ENCODE peak calls at places on chromosomes 1 and 21, in five cellular contexts. T is HCT116, Z is K562, R is HepG2, E is GM12878. B is an unnamed sample. For H3K27me3, the result is how much of the 10 kb centered on the place peaks cover.

GRCh38 chr1:228302086-228302485 is 94.2 kb downstream of the OBSCN start:
- DNase-seq in Z (no peak), E (no peak), R (no peak), T (no peak), B (no peak)

GRCh38 chr1:192147626-192148025 is 10.6 kb upstream of the RGS18 start:
- DNase-seq in E (no peak), R (no peak), Z (no peak), T (no peak), B (no peak)

GRCh38 chr1:156489935-156490293 is 10.7 kb downstream of the MEF2D start:
- DNase-seq in T (no peak), R (no peak), E (no peak), Z (no peak), B (no peak)

GRCh38 chr1:19488136-19488535 is 2.8 kb upstream of the CAPZB start:
- DNase-seq in E (no peak), R (no peak), T (no peak), Z (no peak), B (no peak)

GRCh38 chr1:89043940-89044339 is 21.1 kb downstream of the GBP1 start:
- DNase-seq in R (no peak), Z (no peak), E (no peak), T (no peak), B (no peak)

GRCh38 chr1:18385239-18385790 is 95.4 kb upstream of the KLHDC7A start:
- DNase-seq in Z (no peak), T (no peak), E (no peak), R (no peak), B (no peak)

GRCh38 chr1:193540511-193540910 is 354.1 kb upstream of the B3GALT2 start:
- DNase-seq in T (no peak), Z (no peak), E (no peak), R (no peak), B (no peak)

GRCh38 chr1:174017231-174017970 is 4.8 kb downstream of the RC3H1 start:
- DNase-seq in T (no peak), E (no peak), Z (no peak), R (no peak), B (no peak)

GRCh38 chr1:171455967-171456366 is 29.4 kb upstream of the PRRC2C start:
- DNase-seq in T (no peak), E (no peak), R (no peak), Z (no peak), B (no peak)

GRCh38 chr21:18155508-18156193 is 89.0 kb upstream of the CHODL start:
- DNase-seq in R (no peak), E (no peak), Z (no peak), T (no peak), B (no peak)

GRCh38 chr1:199735660-199736059 is 291.9 kb upstream of the NR5A2 start:
- DNase-seq in Z (no peak), R (no peak), T (no peak), E (no peak), B (no peak)

GRCh38 chr1:27366113-27366410 is 699 bp downstream of the MAP3K6 start:
- DNase-seq in T (peak), E (no peak), R (peak), Z (peak), B (no peak)

GRCh38 chr1:222247081-222247480 is 300.8 kb downstream of the HHIPL2 start:
- DNase-seq in R (no peak), T (no peak), E (no peak), Z (no peak), B (no peak)

DNA sequence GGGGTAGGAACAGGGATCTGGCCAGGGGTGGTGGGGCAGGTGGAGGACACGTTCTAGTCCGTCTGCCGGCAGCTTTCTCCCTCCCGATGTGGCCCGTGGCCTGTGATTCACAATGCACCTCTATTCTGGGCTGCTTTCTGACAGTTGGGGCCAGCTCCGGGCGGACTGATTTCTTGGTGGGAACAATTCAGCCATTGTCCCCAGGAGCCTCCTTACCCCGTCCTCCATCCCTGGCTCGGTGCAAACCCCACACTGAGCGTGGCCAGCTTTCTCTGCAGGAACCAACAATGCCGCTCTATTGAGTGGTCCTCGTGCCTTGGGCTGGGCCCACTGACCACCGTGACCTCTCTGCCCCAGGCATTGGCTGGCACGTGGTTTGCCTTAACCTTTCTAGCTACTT is 29.8 kb downstream of the PADI2 start:
- DNase-seq in Z (no peak), R (no peak), T (no peak), E (no peak), B (no peak)
- H3K27me3 ChIP-seq in Z (under half), R (under half), T (under half), E (under half), B (under half)

GRCh38 chr1:54808443-54809207 is 7.5 kb upstream of the TTC22 start:
- DNase-seq in T (no peak), Z (no peak), R (no peak), E (no peak), B (no peak)
- TF ChIP-seq SIN3A in T (no peak), Z (no peak), R (no peak), E (no peak), B (no peak)

DNA sequence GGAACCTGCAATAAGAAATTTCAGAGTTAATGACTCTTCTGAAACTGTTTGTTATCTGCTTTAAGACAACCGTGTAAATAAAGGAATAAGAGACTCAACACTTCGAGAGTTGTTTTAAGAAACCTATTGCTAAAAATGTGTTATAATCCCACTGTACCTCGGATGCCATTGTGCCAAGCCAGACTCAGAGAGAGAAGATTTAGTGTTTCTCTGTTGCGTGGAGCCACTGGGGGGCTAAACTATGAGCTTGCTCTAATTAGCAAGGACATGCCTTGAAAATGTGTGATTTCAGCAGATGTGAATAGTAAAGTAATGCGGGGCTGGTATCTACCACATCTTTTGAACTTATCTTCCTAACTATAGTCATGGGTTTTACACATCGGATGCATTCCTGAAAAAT is 56.2 kb upstream of the TARBP1 start:
- DNase-seq in T (no peak), Z (no peak), E (no peak), R (no peak), B (no peak)
- H3K4me3 ChIP-seq in T (no peak), Z (no peak), E (no peak), R (no peak), B (no peak)

DNA sequence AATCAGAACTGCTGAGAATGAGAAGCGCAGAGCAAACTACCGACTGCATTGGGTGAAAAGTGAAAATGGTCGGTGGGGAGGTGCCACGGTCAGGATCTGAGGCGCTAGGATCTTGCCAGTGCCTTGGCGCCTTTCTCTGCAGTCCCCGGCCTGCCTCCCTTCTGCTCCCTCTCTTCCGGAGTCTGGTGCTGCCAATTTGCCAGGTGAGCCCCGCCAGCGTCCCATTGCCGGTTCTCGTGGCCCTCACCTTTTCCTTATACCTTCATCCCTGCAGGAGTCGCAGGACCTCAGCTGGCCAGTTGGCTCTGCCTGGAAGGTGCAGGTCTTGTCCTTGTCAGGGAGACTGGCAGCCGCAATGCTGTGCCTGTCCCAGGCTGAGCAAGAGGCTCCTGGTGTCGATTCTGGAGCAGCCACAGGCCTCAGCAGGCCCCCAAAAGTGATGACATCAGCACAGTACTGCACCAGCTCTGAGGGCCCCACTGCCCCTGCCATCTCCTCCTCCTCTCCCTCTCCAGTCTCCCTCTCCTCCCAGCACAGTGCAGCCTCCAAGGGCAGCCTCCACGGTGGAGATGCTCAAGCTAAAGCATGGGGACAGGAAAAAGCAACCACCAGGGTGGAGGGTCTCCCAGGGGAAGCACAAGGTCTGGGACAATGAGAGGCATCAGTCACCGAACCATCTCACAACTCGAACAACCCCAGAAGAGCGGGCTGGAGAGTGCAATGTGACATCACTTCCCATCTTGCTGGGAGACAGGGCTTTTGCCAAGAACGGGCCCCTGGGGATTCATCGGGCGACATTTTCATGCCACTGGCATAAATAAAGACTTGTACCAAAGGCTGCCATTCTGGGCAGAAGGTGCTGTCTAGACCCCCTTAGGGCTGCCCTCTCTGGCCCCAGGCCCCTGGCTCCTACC is 37.1 kb upstream of the H6PD start:
- DNase-seq in Z (no peak), T (no peak), R (no peak), E (no peak), B (no peak)
- H3K27me3 ChIP-seq in Z (half or more), T (under half), R (half or more), E (under half), B (under half)

GRCh38 chr1:154819628-154820590 is 50.2 kb downstream of the KCNN3 start:
- DNase-seq in R (peak), T (peak), E (no peak), Z (peak), B (peak)
- TF ChIP-seq SIN3A in R (no peak), T (no peak), E (no peak), Z (no peak), B (no peak)

GRCh38 chr1:208086116-208086515 is 158.1 kb downstream of the PLXNA2 start:
- DNase-seq in Z (no peak), E (no peak), R (no peak), T (no peak), B (no peak)
- H3K4me3 ChIP-seq in Z (no peak), E (no peak), R (no peak), T (no peak), B (no peak)